ENCODE peak calls at places on chromosomes 12 and 14, in seven cellular contexts. D is amygdala; N is heart right ventricle; F is occipital lobe; V is MM.1S; H is DMS 273 treated with DMSO at 0.1 percent for 48 hours; B is CD4-positive, alpha-beta T cell. I is an unnamed sample.

GRCh38 chr12:120678572-120678971 is 8.4 kb upstream of the MLEC start:
- DNase-seq in B (no peak), N (no peak), V (no peak), F (no peak), H (no peak), D (no peak), I (no peak)

GRCh38 chr14:33451211-33451610 is 499.7 kb downstream of the EGLN3 start:
- DNase-seq in H (no peak), N (no peak), D (no peak), V (no peak), F (no peak), B (no peak), I (no peak)

GRCh38 chr12:6235499-6235898 is 35.3 kb downstream of the CD9 start:
- DNase-seq in B (no peak), N (peak; percentile 37), H (no peak), F (no peak), D (no peak), V (peak; percentile 87), I (no peak)

GRCh38 chr14:79855789-79856188 is 355.5 kb downstream of the DIO2 start:
- DNase-seq in D (no peak), V (no peak), B (no peak), N (no peak), F (no peak), H (no peak), I (no peak)

GRCh38 chr14:49479432-49479831 is 106.7 kb downstream of the RPS29 start:
- DNase-seq in N (no peak), B (no peak), H (no peak), V (no peak), F (no peak), D (no peak), I (no peak)

GRCh38 chr14:94145902-94146527 is 16.6 kb upstream of the IFI27L2 start:
- DNase-seq in N (no peak), H (peak; percentile 67), F (no peak), D (no peak), V (no peak), B (no peak), I (no peak)

GRCh38 chr14:77123381-77124344 is 17.9 kb downstream of the ZDHHC22 start:
- DNase-seq in H (peak; percentile 14), F (peak; percentile 35), V (no peak), B (no peak), D (no peak), N (peak; percentile 49), I (no peak)

GRCh38 chr14:103928011-103928890 is at the start of gene TDRD9:
- DNase-seq in F (no peak), D (no peak), V (no peak), H (no peak), N (no peak), B (no peak), I (no peak)

GRCh38 chr12:57418255-57418654 is 12.6 kb downstream of the R3HDM2 start:
- DNase-seq in F (no peak), N (peak; percentile 21), H (no peak), V (no peak), B (no peak), D (no peak), I (no peak)

GRCh38 chr14:88013750-88014349 is 8.9 kb downstream of the GPR65 start:
- DNase-seq in H (peak; percentile 22), D (peak; percentile 22), F (peak; percentile 29), N (peak; percentile 23), V (peak; percentile 11), B (peak; percentile 20), I (peak; percentile 43)

GRCh38 chr12:30045171-30045570 is 261.4 kb upstream of the TMTC1 start:
- DNase-seq in N (no peak), B (no peak), H (no peak), F (no peak), D (no peak), V (no peak), I (no peak)

GRCh38 chr12:25648460-25648859 is 95.4 kb upstream of the LMNTD1 start:
- DNase-seq in F (peak; percentile 8), B (no peak), H (no peak), D (no peak), V (no peak), N (peak; percentile 35), I (no peak)

GRCh38 chr12:118034429-118035193 is 18.1 kb downstream of the RFC5 start:
- DNase-seq in B (no peak), V (peak; percentile 6), N (no peak), D (no peak), F (peak; percentile 22), H (no peak), I (no peak)

GRCh38 chr14:24431569-24432258 is 2.0 kb downstream of the KHNYN start:
- DNase-seq in D (peak; percentile 47), V (peak; percentile 86), B (peak; percentile 82), H (peak; percentile 77), N (peak; percentile 91), F (peak; percentile 72), I (peak; percentile 81)

GRCh38 chr12:51815571-51815970 is 32.9 kb downstream of the FIGNL2 start:
- DNase-seq in F (no peak), B (no peak), D (no peak), N (no peak), H (no peak), V (no peak), I (no peak)

GRCh38 chr14:84646791-84647500 is 883.0 kb upstream of the FLRT2 start:
- DNase-seq in F (no peak), B (no peak), D (no peak), N (no peak), H (no peak), V (no peak), I (no peak)

GRCh38 chr14:101462726-101463565 is 98.3 kb upstream of the DIO3 start:
- DNase-seq in F (no peak), B (no peak), V (no peak), N (no peak), H (no peak), D (no peak), I (no peak)

GRCh38 chr14:103886304-103887169 is 39.2 kb upstream of the PPP1R13B start:
- DNase-seq in F (no peak), H (no peak), V (no peak), D (no peak), N (no peak), B (no peak), I (no peak)

GRCh38 chr12:10276774-10277173 is 30.9 kb upstream of the KLRD1 start:
- DNase-seq in N (no peak), H (no peak), B (no peak), V (no peak), F (no peak), D (no peak), I (no peak)

GRCh38 chr12:104740668-104741067 is 217.4 kb downstream of the SLC41A2 start:
- DNase-seq in F (no peak), N (no peak), H (no peak), B (no peak), V (peak; percentile 31), D (no peak), I (no peak)

GRCh38 chr12:68815232-68815927 is 7.4 kb downstream of the MDM2 start:
- DNase-seq in H (no peak), V (no peak), D (no peak), F (no peak), B (no peak), N (no peak), I (no peak)

GRCh38 chr12:12436831-12437345 is 80.0 kb downstream of the BORCS5 start:
- DNase-seq in N (no peak), F (no peak), D (no peak), B (no peak), V (no peak), H (no peak), I (no peak)

GRCh38 chr12:126782083-126782482 is 1484.9 kb upstream of the TMEM132C start:
- DNase-seq in D (no peak), B (no peak), H (no peak), F (no peak), N (no peak), V (no peak), I (no peak)

GRCh38 chr12:102883204-102883799 is 33.7 kb downstream of the PAH start:
- DNase-seq in H (no peak), B (peak; percentile 15), N (peak; percentile 36), F (no peak), D (no peak), V (peak; percentile 31), I (peak; percentile 16)

GRCh38 chr12:119204716-119205285 is 26.1 kb downstream of the HSPB8 start:
- DNase-seq in F (no peak), N (no peak), V (no peak), B (no peak), H (no peak), D (no peak), I (no peak)

GRCh38 chr12:114958538-114958937 is 274.6 kb upstream of the TBX3 start:
- DNase-seq in H (no peak), F (no peak), V (no peak), B (no peak), N (no peak), D (no peak), I (no peak)

GRCh38 chr14:101705733-101706508 is 55.6 kb upstream of the PPP2R5C start:
- DNase-seq in H (no peak), V (peak; percentile 40), D (no peak), B (peak; percentile 65), F (no peak), N (peak; percentile 75), I (peak; percentile 55)

GRCh38 chr12:21529456-21529855 is 3.4 kb downstream of the SPX start:
- DNase-seq in H (no peak), V (no peak), B (no peak), F (no peak), N (no peak), D (no peak), I (no peak)

GRCh38 chr14:64501326-64502171 is 2.1 kb downstream of the ZBTB25 start:
- DNase-seq in D (no peak), V (no peak), H (no peak), N (peak; percentile 38), F (no peak), B (no peak), I (no peak)

GRCh38 chr14:35287481-35288013 is 4.6 kb upstream of the PSMA6 start:
- DNase-seq in F (no peak), V (no peak), N (no peak), B (no peak), H (no peak), D (no peak), I (no peak)